ENCODE peak calls at places on chromosomes 7 and 10, in ten cellular contexts. V, R, I, Z, D, T, L, O, C and U are unnamed samples. For H3K4me1, the result is how much of the 10 kb centered on the place peaks cover.

GRCh38 chr7:50584793-50585399 is 19.7 kb upstream of the DDC start:
- DNase-seq in I (no peak), L (no peak), D (no peak), Z (no peak), T (no peak), V (no peak), C (peak), O (no peak), R (no peak), U (peak)

GRCh38 chr10:24008164-24009066 is 200.5 kb upstream of the KIAA1217 start:
- DNase-seq in O (no peak), R (no peak), Z (no peak), T (no peak), V (peak), I (no peak), C (peak), D (no peak), L (no peak), U (no peak)

GRCh38 chr7:55618913-55619312 is 46.6 kb upstream of the VOPP1 start:
- DNase-seq in D (no peak), O (no peak), Z (no peak), I (no peak), V (no peak), C (no peak), T (no peak), R (no peak), L (no peak), U (no peak)

GRCh38 chr10:13371879-13372470 is 23.9 kb upstream of the SEPHS1 start:
- DNase-seq in L (peak), T (peak), R (peak), I (peak), D (no peak), C (peak), O (no peak), Z (peak), V (peak), U (peak)

GRCh38 chr7:114952296-114952695 is 30.4 kb downstream of the MDFIC start:
- DNase-seq in D (no peak), Z (no peak), R (no peak), L (no peak), C (no peak), I (no peak), V (no peak), O (no peak), T (no peak), U (no peak)

GRCh38 chr7:22476822-22477221 is 23.2 kb downstream of the STEAP1B start:
- DNase-seq in V (no peak), C (no peak), O (no peak), I (no peak), L (no peak), R (no peak), T (no peak), Z (no peak), D (no peak), U (no peak)

GRCh38 chr10:49113741-49114141 is 1.6 kb downstream of the VSTM4 start:
- DNase-seq in D (no peak), T (no peak), C (peak), Z (no peak), R (no peak), V (no peak), O (no peak), I (no peak), L (no peak), U (no peak)

GRCh38 chr7:152894295-152895170 is 135.0 kb downstream of the ACTR3B start:
- DNase-seq in V (no peak), Z (no peak), T (no peak), O (peak), R (no peak), C (peak), L (no peak), D (peak), I (no peak), U (no peak)

GRCh38 chr10:128499956-128500355 is 373.7 kb upstream of the MKI67 start:
- DNase-seq in V (no peak), O (no peak), R (no peak), D (no peak), T (no peak), L (no peak), C (no peak), I (no peak), Z (no peak), U (no peak)

GRCh38 chr10:114057845-114058244 is 14.2 kb downstream of the ADRB1 start:
- DNase-seq in Z (no peak), I (no peak), O (no peak), D (no peak), V (no peak), C (no peak), L (no peak), T (no peak), R (no peak), U (no peak)

GRCh38 chr7:155458317-155459132 is 596 bp downstream of the EN2 start:
- DNase-seq in Z (no peak), R (no peak), O (no peak), L (no peak), C (no peak), T (no peak), I (no peak), D (peak), V (no peak), U (no peak)

GRCh38 chr10:112526906-112527305 is 79.9 kb downstream of the VTI1A start:
- DNase-seq in D (no peak), R (no peak), C (peak), T (no peak), V (peak), Z (no peak), L (no peak), I (no peak), O (no peak), U (no peak)

GRCh38 chr10:33071857-33072256 is 113.8 kb upstream of the ITGB1 start:
- DNase-seq in O (no peak), V (no peak), D (no peak), R (no peak), L (no peak), Z (no peak), T (no peak), C (no peak), I (no peak), U (no peak)

GRCh38 chr7:33452805-33453502 is 323.6 kb downstream of the BBS9 start:
- DNase-seq in L (no peak), C (no peak), T (no peak), Z (no peak), V (peak), D (no peak), I (no peak), O (no peak), R (no peak), U (no peak)

GRCh38 chr10:6473901-6474370 is 106.1 kb downstream of the PRKCQ start:
- DNase-seq in O (no peak), Z (no peak), L (no peak), C (no peak), T (no peak), V (peak), I (no peak), D (no peak), R (no peak), U (no peak)

GRCh38 chr10:63217120-63217605 is 84.0 kb downstream of the NRBF2 start:
- DNase-seq in T (no peak), O (no peak), R (no peak), D (no peak), C (no peak), Z (no peak), I (no peak), V (peak), L (no peak), U (no peak)

GRCh38 chr10:125337510-125337909 is 177.1 kb upstream of the CTBP2 start:
- DNase-seq in V (no peak), C (peak), D (no peak), O (no peak), Z (no peak), T (no peak), I (no peak), L (no peak), R (no peak), U (no peak)

GRCh38 chr10:5551531-5552375 is 27.0 kb downstream of the CALML3 start:
- DNase-seq in T (peak), C (no peak), I (no peak), O (peak), Z (no peak), D (peak), V (no peak), R (peak), L (peak), U (no peak)

GRCh38 chr7:48759431-48760080 is 164.8 kb upstream of the CDC14C start:
- DNase-seq in V (no peak), R (no peak), O (no peak), C (no peak), Z (no peak), D (no peak), I (no peak), T (no peak), L (no peak), U (no peak)

GRCh38 chr7:52917982-52918578 is 117.4 kb upstream of the POM121L12 start:
- DNase-seq in D (no peak), O (no peak), I (no peak), T (no peak), Z (no peak), C (peak), L (no peak), V (no peak), R (no peak), U (no peak)

GRCh38 chr10:79391231-79392019 is 44.2 kb downstream of the PPIF start:
- DNase-seq in I (no peak), C (peak), T (peak), D (no peak), Z (peak), V (no peak), L (peak), O (peak), R (peak), U (peak)

GRCh38 chr7:43170571-43170970 is 58.1 kb downstream of the HECW1 start:
- DNase-seq in L (no peak), O (no peak), Z (no peak), C (no peak), I (no peak), T (no peak), D (no peak), R (no peak), V (no peak), U (no peak)

GRCh38 chr10:33422779-33423520 is 88.5 kb upstream of the NRP1 start:
- DNase-seq in V (peak), O (no peak), R (no peak), L (no peak), T (no peak), I (no peak), Z (peak), D (no peak), C (no peak), U (no peak)

GRCh38 chr7:114519215-114519614 is 104.6 kb downstream of the FOXP2 start:
- DNase-seq in T (no peak), L (no peak), R (no peak), Z (no peak), V (no peak), D (no peak), C (no peak), O (no peak), I (no peak), U (no peak)

GRCh38 chr7:108575156-108575555 is 5.5 kb downstream of the DNAJB9 start:
- DNase-seq in C (no peak), R (no peak), V (no peak), I (no peak), L (no peak), T (no peak), Z (no peak), O (no peak), D (no peak), U (no peak)

GRCh38 chr10:49038711-49039110 is 76.6 kb downstream of the VSTM4 start:
- DNase-seq in I (no peak), T (no peak), O (no peak), V (no peak), R (no peak), L (no peak), D (no peak), Z (no peak), C (peak), U (no peak)

GRCh38 chr7:17142831-17143541 is 155.5 kb upstream of the AHR start:
- DNase-seq in D (no peak), C (no peak), T (no peak), V (peak), I (no peak), O (no peak), Z (no peak), L (no peak), R (no peak), U (no peak)

GRCh38 chr7:134547738-134548054 is 1.2 kb upstream of the AKR1B15 start:
- DNase-seq in V (peak), I (peak), C (no peak), L (peak), D (peak), Z (peak), T (peak), O (peak), R (peak), U (peak)

GRCh38 chr7:99359465-99360154 is 14.9 kb upstream of the ARPC1B start:
- DNase-seq in T (no peak), R (no peak), L (no peak), Z (no peak), O (no peak), C (peak), D (peak), V (no peak), I (no peak), U (no peak)

GRCh38 chr10:72242675-72243074 is 26.6 kb upstream of the ASCC1 start:
- DNase-seq in D (peak), I (no peak), C (peak), L (peak), Z (peak), V (peak), R (peak), O (no peak), T (peak), U (no peak)

GRCh38 chr10:126387041-126387908 is 1.0 kb downstream of the ADAM12 start:
- DNase-seq in O (peak), L (peak), I (peak), V (peak), D (peak), T (peak), C (peak), Z (peak), R (peak), U (peak)

GRCh38 chr7:90775383-90775965 is 179.4 kb downstream of the CDK14 start:
- DNase-seq in D (no peak), I (no peak), V (no peak), O (no peak), C (no peak), Z (no peak), R (no peak), T (no peak), L (no peak), U (no peak)

GRCh38 chr7:90769036-90769435 is 172.9 kb downstream of the CDK14 start:
- DNase-seq in D (no peak), T (no peak), R (no peak), I (no peak), V (no peak), C (no peak), Z (no peak), O (no peak), L (no peak), U (no peak)

GRCh38 chr7:90771281-90771680 is 175.2 kb downstream of the CDK14 start:
- DNase-seq in O (no peak), L (no peak), V (peak), C (no peak), Z (no peak), T (no peak), D (no peak), R (no peak), I (no peak), U (no peak)

GRCh38 chr7:90773269-90773668 is 177.1 kb downstream of the CDK14 start:
- DNase-seq in O (no peak), I (no peak), C (no peak), R (no peak), V (no peak), D (no peak), L (no peak), Z (no peak), T (no peak), U (no peak)

DNA sequence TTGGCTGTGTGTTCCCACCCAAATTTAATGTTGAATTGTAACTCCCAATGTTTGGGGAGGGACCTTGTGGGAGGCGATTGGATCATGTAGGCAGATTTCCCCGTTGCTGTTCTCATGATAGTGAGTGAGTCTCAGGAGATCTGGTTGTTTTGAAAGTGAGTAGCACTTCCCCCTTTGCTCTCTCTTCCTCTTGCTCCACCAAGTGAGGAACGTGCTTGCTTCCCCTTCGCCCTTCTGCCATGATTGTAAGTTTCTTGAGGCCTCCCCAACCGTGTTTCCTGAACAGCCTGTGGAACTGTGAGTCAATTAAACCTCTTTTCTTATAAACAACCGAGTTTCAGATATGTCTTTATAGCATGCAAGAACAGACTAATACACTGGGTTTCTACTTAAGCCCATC is 176.3 kb downstream of the CDK14 start:
- DNase-seq in R (no peak), D (no peak), V (no peak), O (no peak), I (no peak), C (no peak), T (no peak), Z (no peak), L (no peak), U (no peak)
- H3K4me1 ChIP-seq in R (under half), D (under half), V (under half), O (under half), I (under half), C (under half), T (under half), Z (under half), L (under half), U (under half)

GRCh38 chr10:110883924-110884323 is 12.2 kb downstream of the PDCD4 start:
- DNase-seq in D (no peak), C (no peak), O (no peak), T (no peak), I (no peak), Z (no peak), R (no peak), L (no peak), V (no peak), U (no peak)
- H3K4me1 ChIP-seq in D (under half), C (under half), O (under half), T (under half), I (under half), Z (under half), R (under half), L (under half), V (under half), U (under half)

DNA sequence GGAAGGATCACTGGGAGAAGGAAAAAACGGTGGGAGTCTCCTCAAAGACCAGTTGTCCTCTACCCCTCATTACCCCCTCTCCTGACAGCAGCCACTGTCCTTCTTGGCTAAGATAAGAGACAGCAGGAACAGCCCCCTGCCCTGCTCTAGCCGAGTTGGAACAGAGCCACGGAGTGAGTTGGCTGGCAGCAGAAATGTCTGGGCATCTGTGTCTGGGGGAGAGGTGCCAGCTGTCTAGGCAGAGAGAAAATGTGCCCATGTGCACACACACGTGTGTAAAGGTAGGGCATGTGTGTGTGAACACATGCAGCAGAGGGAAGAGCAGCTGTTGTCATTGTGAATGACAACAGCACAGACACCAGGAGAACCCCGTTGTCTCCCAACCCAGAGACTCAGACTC is 9.4 kb upstream of the HILPDA start:
- DNase-seq in V (no peak), C (no peak), T (no peak), D (no peak), Z (no peak), R (no peak), I (no peak), O (no peak), L (no peak), U (no peak)
- H3K4me1 ChIP-seq in V (under half), C (under half), T (under half), D (under half), Z (under half), R (under half), I (under half), O (under half), L (under half), U (under half)

GRCh38 chr7:69907720-69908119 is 309.4 kb downstream of the AUTS2 start:
- DNase-seq in D (no peak), R (no peak), V (no peak), O (no peak), T (no peak), C (no peak), Z (no peak), I (no peak), L (no peak), U (no peak)

GRCh38 chr7:69912141-69912540 is 313.9 kb downstream of the AUTS2 start:
- DNase-seq in C (no peak), I (no peak), Z (no peak), D (no peak), V (no peak), O (peak), L (no peak), R (no peak), T (no peak), U (no peak)

GRCh38 chr7:69911337-69911736 is 313.1 kb downstream of the AUTS2 start:
- DNase-seq in T (no peak), D (no peak), O (no peak), R (no peak), V (no peak), C (no peak), Z (no peak), I (no peak), L (no peak), U (no peak)

GRCh38 chr7:69912846-69913245 is 314.6 kb downstream of the AUTS2 start:
- DNase-seq in V (no peak), L (no peak), C (no peak), I (no peak), O (no peak), R (no peak), Z (no peak), T (no peak), D (no peak), U (no peak)

DNA sequence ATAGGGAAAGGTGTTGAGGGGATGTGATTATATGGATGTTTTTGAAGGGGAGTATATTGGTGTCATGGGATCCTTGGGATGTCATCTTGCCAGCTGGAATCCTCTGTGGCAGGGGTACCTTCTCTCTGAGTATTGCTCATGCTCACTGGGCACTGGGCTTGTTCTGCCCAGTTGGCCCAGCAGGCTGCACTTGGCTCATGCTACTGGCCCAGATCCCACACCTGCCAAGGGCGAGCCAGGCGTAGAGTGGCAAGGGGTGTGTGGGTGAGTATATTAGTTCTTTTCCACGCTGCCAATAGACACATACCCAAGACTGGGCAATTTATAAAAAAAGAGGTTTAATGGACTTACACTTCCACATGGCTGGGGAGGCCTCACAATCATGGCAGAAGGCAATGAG is 311.9 kb downstream of the AUTS2 start:
- DNase-seq in T (no peak), R (no peak), I (no peak), V (no peak), O (peak), Z (no peak), C (no peak), D (no peak), L (no peak), U (no peak)
- H3K4me1 ChIP-seq in T (under half), R (under half), I (under half), V (under half), O (under half), Z (under half), C (under half), D (under half), L (under half), U (under half)

GRCh38 chr7:147658392-147658791 is 932.2 kb upstream of the C7orf33 start:
- DNase-seq in R (no peak), Z (no peak), V (no peak), D (no peak), C (no peak), O (no peak), T (no peak), I (no peak), L (no peak), U (no peak)
- H3K4me1 ChIP-seq in R (under half), Z (under half), V (under half), D (under half), C (under half), O (under half), T (under half), I (under half), L (under half), U (under half)

GRCh38 chr10:58818889-58819288 is 306.2 kb downstream of the BICC1 start:
- DNase-seq in D (no peak), L (no peak), V (peak), I (no peak), T (no peak), R (no peak), C (no peak), O (no peak), Z (no peak), U (no peak)
- H3K4me1 ChIP-seq in D (under half), L (under half), V (under half), I (under half), T (under half), R (under half), C (under half), O (under half), Z (under half), U (under half)

GRCh38 chr7:131019351-131019750 is 285.3 kb upstream of the KLF14 start:
- DNase-seq in L (no peak), I (no peak), O (no peak), Z (no peak), C (no peak), V (no peak), D (no peak), T (no peak), R (no peak), U (no peak)
- H3K4me1 ChIP-seq in L (under half), I (under half), O (half or more), Z (under half), C (under half), V (under half), D (under half), T (under half), R (half or more), U (under half)